ENCODE peak calls at places on chromosomes 16 and 17, in six cellular contexts. U is transverse colon, A is colonic mucosa, R is Peyer's patch, F is neuronal stem cell, M is psoas muscle. L is an unnamed sample.

GRCh38 chr17:33377837-33378236 is 84.7 kb upstream of the ASIC2 start:
- DNase-seq in U (no peak), A (no peak), R (no peak), F (no peak), M (no peak), L (no peak)

GRCh38 chr17:69593351-69593715 is 178.8 kb downstream of the MAP2K6 start:
- DNase-seq in U (no peak), A (no peak), R (no peak), F (no peak), M (no peak), L (no peak)

GRCh38 chr16:30748634-30749445 is 615 bp downstream of the PHKG2 start:
- DNase-seq in U (peak), A (peak), R (peak), F (peak), M (peak), L (no peak)

GRCh38 chr17:62725791-62726249 is 82.3 kb downstream of the MARCHF10 start:
- DNase-seq in U (no peak), A (no peak), R (peak), F (no peak), M (no peak), L (no peak)

GRCh38 chr17:56863974-56864373 is 30.0 kb downstream of the DGKE start:
- DNase-seq in U (no peak), A (no peak), R (no peak), F (peak), M (no peak), L (no peak)

GRCh38 chr16:77724174-77724573 is 1.9 kb downstream of the NUDT7 start:
- DNase-seq in U (no peak), A (no peak), R (no peak), F (no peak), M (no peak), L (no peak)

GRCh38 chr16:89293276-89294143 is 76.0 kb downstream of the ZNF778 start:
- DNase-seq in U (no peak), A (no peak), R (no peak), F (no peak), M (peak), L (no peak)

GRCh38 chr17:3672571-3672970 is 4.0 kb downstream of the EMC6 start:
- DNase-seq in U (no peak), A (no peak), R (no peak), F (no peak), M (no peak), L (no peak)

GRCh38 chr16:89613101-89613953 is at the start of gene DPEP1:
- DNase-seq in U (no peak), A (no peak), R (peak), F (no peak), M (no peak), L (no peak)

GRCh38 chr17:83055911-83056582 is 23.4 kb upstream of the METRNL start:
- DNase-seq in U (no peak), A (no peak), R (peak), F (no peak), M (peak), L (peak)

GRCh38 chr17:76232342-76232741 is 8.0 kb downstream of the RNF157 start:
- DNase-seq in U (no peak), A (no peak), R (no peak), F (no peak), M (no peak), L (peak)

GRCh38 chr17:61431594-61432311 is 20.5 kb upstream of the TBX4 start:
- DNase-seq in U (no peak), A (no peak), R (no peak), F (no peak), M (no peak), L (peak)

GRCh38 chr17:50511058-50511457 is 2.8 kb downstream of the MYCBPAP start:
- DNase-seq in U (no peak), A (no peak), R (no peak), F (no peak), M (no peak), L (no peak)

GRCh38 chr17:10156579-10157488 is 41.6 kb downstream of the GAS7 start:
- DNase-seq in U (peak), A (peak), R (peak), F (no peak), M (peak), L (no peak)

GRCh38 chr17:72730091-72730490 is 362.4 kb downstream of the SLC39A11 start:
- DNase-seq in U (no peak), A (no peak), R (no peak), F (no peak), M (no peak), L (no peak)

GRCh38 chr17:19719365-19720209 is 3.2 kb upstream of the SLC47A2 start:
- DNase-seq in U (peak), A (peak), R (peak), F (no peak), M (peak), L (peak)
- H3K27ac ChIP-seq in U (peak), A (no peak), R (peak), F (no peak), M (no peak), L (peak)

DNA sequence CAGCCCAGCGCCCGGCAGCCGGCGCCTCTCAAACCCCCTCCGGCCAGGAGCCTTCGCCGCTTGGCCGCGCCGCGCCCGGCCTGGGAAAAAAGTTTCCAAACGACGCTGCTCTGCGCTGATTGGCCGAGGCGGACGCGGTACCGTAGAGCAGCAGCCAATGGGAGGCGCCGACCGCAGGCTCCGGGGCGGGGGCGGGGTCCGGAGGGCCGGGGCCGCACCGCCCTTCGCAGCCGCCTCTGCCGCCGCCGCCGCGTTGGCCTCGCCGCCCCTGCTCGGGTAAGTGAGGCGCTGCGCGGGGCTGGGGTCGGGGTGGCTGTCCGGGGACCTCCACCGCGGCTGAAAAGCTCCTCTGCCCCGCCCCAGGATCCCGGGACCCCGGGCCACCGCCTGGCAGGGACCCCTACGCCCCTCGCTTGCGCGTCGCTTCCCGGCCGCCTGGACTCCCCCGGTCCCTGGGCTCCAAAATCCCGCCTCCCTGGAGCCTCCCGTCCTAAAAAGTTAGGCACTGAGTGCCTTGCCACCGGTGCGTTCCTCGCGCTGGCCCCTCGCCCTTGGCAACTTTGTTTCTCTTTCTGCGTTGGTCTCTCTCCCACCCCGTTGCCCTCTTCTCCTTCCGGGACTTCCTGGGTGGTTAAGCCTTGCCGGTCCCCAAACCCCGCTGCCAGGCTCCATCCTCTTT is at the start of gene NDE1:
- DNase-seq in U (peak), A (peak), R (peak), F (peak), M (peak), L (no peak)
- H3K27ac ChIP-seq in U (peak), A (peak), R (peak), F (peak), M (peak), L (peak)

DNA sequence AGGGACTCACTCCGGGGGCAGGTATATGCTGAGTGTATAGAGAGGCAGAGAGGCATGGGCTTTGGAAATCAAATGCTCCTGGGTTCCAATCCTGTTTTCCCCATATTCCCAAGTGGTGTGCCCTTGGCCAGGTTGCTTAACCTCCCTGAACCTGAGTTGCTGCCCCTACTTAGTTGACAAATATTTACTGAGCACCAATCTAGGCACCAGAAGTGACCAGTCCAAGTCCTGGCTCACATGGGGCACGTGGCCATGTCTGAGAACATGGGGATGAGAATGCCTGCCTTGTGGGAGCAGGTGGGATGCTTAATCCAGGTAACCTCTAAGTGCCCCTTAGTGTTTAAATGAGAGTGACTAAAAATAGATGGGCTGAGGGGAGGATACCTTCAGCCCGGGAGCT is 4.2 kb downstream of the SOCS3 start:
- DNase-seq in U (no peak), A (no peak), R (no peak), F (no peak), M (peak), L (no peak)
- H3K27ac ChIP-seq in U (peak), A (peak), R (peak), F (no peak), M (peak), L (peak)

DNA sequence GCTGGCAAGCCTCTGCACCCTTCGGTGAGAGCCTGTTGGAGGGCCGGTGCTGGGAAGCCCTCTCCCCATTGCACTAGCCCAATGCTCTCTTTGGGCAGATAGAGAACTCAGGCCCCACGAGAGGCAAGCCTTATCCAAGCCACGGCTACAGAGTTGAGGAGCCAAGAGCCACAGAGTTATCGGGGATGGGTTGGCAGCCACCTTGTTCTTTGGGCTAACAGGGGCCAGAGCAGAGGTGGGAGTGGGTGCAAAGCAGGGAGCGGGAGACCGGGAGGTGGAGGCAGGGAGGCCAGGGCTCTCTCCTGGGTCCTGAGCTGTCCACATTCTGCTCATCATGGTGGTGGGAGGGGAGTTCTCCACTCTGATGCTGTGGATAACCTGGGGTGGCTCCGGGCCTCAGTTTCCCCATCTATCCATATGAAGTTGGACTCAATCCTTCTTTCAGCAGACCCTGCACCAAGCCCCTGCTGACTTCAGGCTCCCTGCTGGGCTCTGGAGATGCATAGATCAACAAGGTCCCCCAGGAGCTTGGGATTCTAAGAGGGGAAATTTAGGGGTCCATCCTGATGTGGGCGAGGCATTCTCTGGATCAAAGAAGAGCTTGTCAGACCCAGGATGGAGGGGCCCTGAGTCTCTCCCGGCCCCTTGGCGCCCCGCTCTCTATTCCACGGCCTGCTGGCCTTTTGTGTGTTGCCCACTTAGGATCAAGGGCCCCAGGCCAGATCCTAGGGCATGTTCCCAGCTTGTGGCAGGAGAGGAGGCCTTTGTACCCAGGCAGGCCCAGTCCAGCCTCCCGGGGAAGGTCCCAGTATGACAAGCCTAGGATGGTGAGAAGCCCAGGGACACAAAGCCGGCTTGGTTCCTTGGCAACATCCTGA is 557 bp upstream of the CX3CL1 start:
- DNase-seq in U (no peak), A (peak), R (no peak), F (peak), M (no peak), L (no peak)
- H3K27ac ChIP-seq in U (peak), A (no peak), R (peak), F (peak), M (peak), L (no peak)

DNA sequence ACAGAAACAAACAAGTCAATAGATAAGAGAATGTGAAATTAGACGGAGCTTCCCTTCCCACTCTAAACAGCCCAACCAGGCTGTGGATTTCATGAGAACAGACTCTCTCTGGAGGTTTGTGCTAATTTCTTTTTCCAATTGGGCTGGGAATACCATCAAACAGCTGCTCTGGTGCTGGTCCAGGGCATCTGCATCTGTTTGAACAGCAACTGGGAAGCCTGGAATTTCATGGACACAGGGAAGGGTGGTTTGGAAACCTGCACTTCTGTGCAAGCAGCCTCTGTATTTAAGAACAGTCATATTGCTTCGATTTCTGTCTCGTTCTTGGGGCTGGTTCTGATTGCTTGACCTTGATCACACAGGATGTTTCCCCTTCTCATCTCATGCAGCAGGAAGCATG is 88.7 kb downstream of the FOXL1 start:
- DNase-seq in U (no peak), A (no peak), R (no peak), F (no peak), M (no peak), L (no peak)
- H3K27ac ChIP-seq in U (no peak), A (no peak), R (no peak), F (no peak), M (no peak), L (no peak)